ENCODE peak calls at places on chromosomes 11 and 22, in four cellular contexts. U, N, M and S are unnamed samples.
A peak's percentile ranks its signal among the peaks of the same experiment; 100 is the strongest.

GRCh38 chr11:85930879-85931366 is 75.7 kb downstream of the CCDC83 start:
- DNase-seq in U (no peak), N (peak; percentile 94), M (no peak), S (no peak)

GRCh38 chr11:34525887-34526657 is 12.5 kb upstream of the ELF5 start:
- DNase-seq in M (no peak), U (no peak), N (no peak), S (no peak)

GRCh38 chr11:46106530-46107407 is 14.5 kb downstream of the PHF21A start:
- DNase-seq in U (no peak), M (no peak), N (no peak), S (no peak)

GRCh38 chr11:35391922-35392813 is 27.2 kb downstream of the SLC1A2 start:
- DNase-seq in M (peak; percentile 81), N (peak; percentile 60), U (peak; percentile 45), S (peak; percentile 92)

GRCh38 chr11:14380947-14381555 is 22.1 kb upstream of the RRAS2 start:
- DNase-seq in N (peak; percentile 22), U (no peak), M (no peak), S (peak; percentile 69)

GRCh38 chr11:78022397-78023396 is at the start of gene KCTD14:
- DNase-seq in N (peak; percentile 53), M (no peak), U (no peak), S (peak; percentile 72)

GRCh38 chr11:47369676-47370075 is 8.7 kb downstream of the SPI1 start:
- DNase-seq in M (no peak), N (no peak), U (no peak), S (no peak)

GRCh38 chr11:21723681-21724080 is 469.2 kb upstream of the ANO5 start:
- DNase-seq in U (no peak), N (no peak), M (no peak), S (no peak)

GRCh38 chr11:35372565-35373283 is 46.6 kb downstream of the SLC1A2 start:
- DNase-seq in U (no peak), N (no peak), M (no peak), S (no peak)

GRCh38 chr11:33329705-33330329 is 72.6 kb downstream of the HIPK3 start:
- DNase-seq in U (no peak), M (peak; percentile 26), N (peak; percentile 50), S (peak; percentile 25)

DNA sequence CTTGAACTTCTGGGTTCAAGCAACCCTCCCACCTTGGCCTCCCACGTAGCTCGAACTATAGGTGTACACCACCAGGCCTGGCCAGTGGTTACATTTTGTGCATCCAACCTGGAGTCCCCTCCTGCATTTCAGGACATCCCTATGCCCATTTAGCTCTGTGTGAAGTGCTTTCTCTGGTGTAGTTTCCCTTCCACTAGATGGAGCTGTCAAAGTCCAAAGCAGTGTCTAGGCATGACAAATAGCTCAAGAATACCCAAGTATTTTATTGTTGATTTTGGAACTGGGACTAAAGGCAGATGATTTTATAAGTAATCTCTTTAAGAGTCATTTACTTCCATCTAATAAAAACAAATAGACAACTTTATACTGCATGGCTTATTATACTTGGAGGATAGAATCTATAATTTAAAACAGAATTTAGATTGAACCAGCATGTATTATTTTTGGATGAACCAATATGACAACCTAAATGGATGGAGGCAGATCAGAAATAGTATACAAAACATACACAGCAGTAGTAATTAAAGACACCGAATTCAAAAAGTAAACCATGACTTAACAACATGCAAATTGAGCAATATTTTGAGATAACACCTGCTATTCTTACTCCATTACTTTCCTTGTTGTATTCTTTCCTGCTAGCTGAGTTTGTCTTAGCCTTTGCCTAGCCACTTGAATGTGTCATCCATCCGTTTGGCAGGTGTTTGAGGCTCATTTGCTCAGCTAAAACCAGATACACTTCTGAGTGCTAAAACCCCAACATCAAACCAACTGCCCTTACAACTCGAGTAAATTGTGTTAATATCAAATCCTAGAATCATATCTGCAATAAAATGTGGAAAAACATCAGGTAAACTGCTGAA is 37.7 kb downstream of the EIF4ENIF1 start:
- DNase-seq in M (peak; percentile 18), N (peak; percentile 57), U (peak; percentile 15), S (no peak)
- TF ChIP-seq CBFB in M (no peak), N (no peak), U (no peak), S (no peak)

GRCh38 chr11:122672892-122673291 is 17.4 kb downstream of the UBASH3B start:
- DNase-seq in N (no peak), U (no peak), M (no peak), S (no peak)
- TF ChIP-seq MAX in N (no peak), U (no peak), M (no peak), S (no peak)

DNA sequence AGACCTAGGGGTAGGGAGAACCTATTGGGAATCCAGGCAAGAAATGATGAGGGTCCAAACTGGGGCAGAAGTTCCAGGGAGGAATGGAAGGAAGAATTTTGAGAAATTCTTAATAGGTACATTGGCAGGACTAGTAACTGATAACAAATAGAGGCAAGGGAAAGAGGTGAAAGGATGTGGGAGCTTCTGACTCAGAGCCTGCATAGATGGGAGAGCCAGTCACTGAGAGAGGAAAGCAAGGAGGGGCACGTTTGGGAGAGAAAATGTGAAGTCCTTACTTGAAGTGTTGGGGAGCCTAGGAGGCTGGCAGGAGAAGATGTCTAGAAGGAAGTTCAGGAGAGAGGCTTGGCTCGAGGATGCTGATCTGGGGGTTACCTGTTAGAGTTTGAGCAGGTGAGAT is 104.6 kb upstream of the NCAM1 start:
- DNase-seq in U (no peak), N (no peak), M (no peak), S (no peak)
- TF ChIP-seq CBFB in U (no peak), N (no peak), M (no peak), S (no peak)

GRCh38 chr22:44026630-44027511 is 2.8 kb downstream of the PARVB start:
- DNase-seq in U (peak; percentile 89), N (no peak), M (peak; percentile 41), S (no peak)
- TF ChIP-seq MAX in U (peak; percentile 98), N (no peak), M (peak; percentile 64), S (no peak)

GRCh38 chr11:118436639-118437045 is 350 bp downstream of the KMT2A start:
- DNase-seq in M (no peak), U (no peak), N (no peak), S (peak; percentile 23)
- TF ChIP-seq CBFB in M (no peak), U (no peak), N (no peak), S (no peak)

DNA sequence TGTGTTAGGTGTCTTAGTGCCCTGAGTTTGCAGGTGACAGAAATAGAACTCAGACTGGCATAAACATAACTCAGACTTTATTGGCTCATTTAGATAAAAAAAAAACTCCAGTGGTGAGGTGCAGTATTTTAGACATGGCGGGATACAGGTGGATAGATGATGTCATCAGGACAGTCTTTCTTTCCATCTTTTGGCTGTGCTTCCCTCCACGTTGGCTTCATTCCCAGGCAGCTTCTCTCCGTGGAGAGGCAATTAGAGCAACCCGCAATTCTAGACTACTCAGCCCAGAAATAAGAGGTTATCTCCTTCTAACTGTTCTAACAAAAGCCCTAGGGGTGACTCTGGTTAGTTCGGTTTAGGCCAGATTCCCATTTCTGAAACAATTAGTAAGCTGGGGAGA is 40.5 kb downstream of the NCAM1 start:
- DNase-seq in N (no peak), U (no peak), M (no peak), S (no peak)
- TF ChIP-seq MAX in N (no peak), U (no peak), M (no peak), S (no peak)

DNA sequence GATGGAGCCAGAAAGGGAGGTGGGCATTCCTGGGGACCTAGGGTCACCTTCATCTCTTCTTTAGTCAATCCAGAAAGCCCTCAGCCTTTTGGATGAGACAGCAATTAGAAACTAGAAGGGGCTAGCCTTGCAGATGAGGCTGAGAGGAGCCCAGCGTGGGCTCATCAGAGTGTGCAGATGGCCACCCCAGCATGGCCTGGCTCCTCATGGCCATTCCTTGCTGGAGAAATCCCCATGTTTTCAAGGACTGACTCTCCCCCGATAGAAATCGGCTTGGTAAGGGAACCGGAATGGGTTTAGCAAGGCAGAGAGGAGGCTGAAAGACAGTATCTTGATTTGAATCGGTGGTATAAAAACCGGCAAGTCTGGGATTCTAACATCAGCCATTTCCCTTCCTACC is 274.6 kb downstream of the BUD13 start:
- DNase-seq in U (no peak), N (no peak), M (no peak), S (no peak)
- TF ChIP-seq CBFB in U (no peak), N (no peak), M (no peak), S (no peak)

GRCh38 chr11:87809256-87809655 is 366.0 kb downstream of the RAB38 start:
- DNase-seq in U (no peak), M (no peak), N (no peak), S (no peak)
- TF ChIP-seq MAX in U (no peak), M (no peak), N (no peak), S (no peak)

DNA sequence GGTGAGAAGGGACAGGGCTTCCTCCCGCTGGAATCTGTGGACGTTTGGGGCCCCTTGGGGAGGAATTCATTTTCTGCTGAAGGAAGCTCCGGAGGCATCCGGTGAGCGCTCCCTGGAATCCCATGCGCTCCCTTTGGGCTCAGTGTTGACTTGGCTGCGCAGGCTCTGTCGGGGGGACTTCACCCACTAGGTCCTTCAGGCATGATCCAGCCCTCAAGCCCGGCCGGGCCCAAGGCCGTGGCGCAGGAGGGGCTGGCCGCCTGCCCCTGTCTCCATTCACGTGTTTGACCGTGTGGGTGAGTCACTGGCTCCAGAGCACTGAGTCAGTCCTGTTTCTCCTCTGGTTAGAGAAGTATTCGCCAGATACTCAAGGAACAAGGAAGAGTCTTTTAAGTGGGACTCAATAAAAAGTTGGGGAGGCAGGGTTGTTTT is 1.4 kb downstream of the CTTN start:
- DNase-seq in N (peak; percentile 78), U (no peak), M (peak; percentile 58), S (peak; percentile 48)
- TF ChIP-seq CBFB in N (no peak), U (no peak), M (no peak), S (no peak)